ENCODE peak calls at places on chromosomes 7 and 10, in eight cellular contexts. E, R, X, W, Y, O, T and P are unnamed samples.

GRCh38 chr10:61411651-61412050 is 41.5 kb downstream of the TMEM26 start:
- DNase-seq in X (no peak), O (no peak), E (no peak), R (no peak), T (no peak), Y (no peak), W (no peak), P (no peak)

GRCh38 chr10:100614416-100614815 is 78.7 kb downstream of the HIF1AN start:
- DNase-seq in W (no peak), X (no peak), Y (no peak), R (no peak), T (no peak), O (no peak), E (no peak), P (no peak)

GRCh38 chr7:108920490-108920889 is 350.8 kb downstream of the DNAJB9 start:
- DNase-seq in W (no peak), X (no peak), E (no peak), Y (no peak), R (no peak), O (no peak), T (no peak), P (no peak)

GRCh38 chr7:82188636-82189035 is 254.9 kb downstream of the CACNA2D1 start:
- DNase-seq in T (no peak), W (no peak), X (no peak), E (no peak), O (no peak), R (no peak), Y (no peak), P (no peak)

GRCh38 chr7:82335927-82336326 is 107.7 kb downstream of the CACNA2D1 start:
- DNase-seq in X (peak; percentile 99), W (no peak), Y (no peak), O (peak; percentile 29), T (no peak), E (no peak), R (peak; percentile 56), P (no peak)

GRCh38 chr10:21078410-21079329 is 181.6 kb upstream of the NEBL start:
- DNase-seq in W (no peak), R (peak; percentile 88), X (peak; percentile 77), T (peak; percentile 39), O (peak; percentile 82), Y (no peak), E (peak; percentile 23), P (peak; percentile 58)

GRCh38 chr10:100006241-100006886 is 3.4 kb downstream of the DNMBP start:
- DNase-seq in X (no peak), Y (no peak), W (peak; percentile 4), O (peak; percentile 69), T (no peak), E (peak; percentile 19), R (peak; percentile 95), P (peak; percentile 93)

GRCh38 chr10:127649642-127650041 is 87.3 kb upstream of the FOXI2 start:
- DNase-seq in R (peak; percentile 8), W (no peak), T (no peak), Y (no peak), X (peak; percentile 23), O (peak; percentile 78), E (no peak), P (no peak)

GRCh38 chr7:55409474-55410225 is 44.5 kb downstream of the LANCL2 start:
- DNase-seq in W (no peak), E (no peak), O (no peak), Y (no peak), R (no peak), T (no peak), X (no peak), P (peak; percentile 9)